ENCODE peak calls at places on chromosomes 11 and 22, in six cellular contexts. S is endothelial cell of umbilical vein, C is esophagus muscularis mucosa, K is GM12878, U is suprapubic skin, M is HCT116. O is an unnamed sample.

GRCh38 chr22:20781272-20781990 is 7.5 kb downstream of the SERPIND1 start:
- DNase-seq in S (no peak), C (no peak), K (no peak), U (no peak), M (no peak), O (no peak)

GRCh38 chr11:1943977-1944376 is 3.2 kb upstream of the MRPL23 start:
- DNase-seq in S (peak; percentile 24), C (no peak), K (no peak), U (peak; percentile 56), M (no peak), O (peak; percentile 43)

GRCh38 chr11:126415128-126415527 is 59.6 kb downstream of the ST3GAL4 start:
- DNase-seq in S (no peak), C (peak; percentile 97), K (no peak), U (peak; percentile 87), M (no peak), O (no peak)

GRCh38 chr11:4181780-4182721 is 87.5 kb downstream of the RRM1 start:
- DNase-seq in S (peak; percentile 54), C (peak; percentile 92), K (no peak), U (no peak), M (peak; percentile 57), O (peak; percentile 81)

GRCh38 chr11:131609921-131610320 is 239.5 kb downstream of the NTM start:
- DNase-seq in S (no peak), C (no peak), K (no peak), U (no peak), M (no peak), O (no peak)

GRCh38 chr22:20024225-20025087 is 3.5 kb downstream of the TANGO2 start:
- DNase-seq in S (no peak), C (no peak), K (no peak), U (peak; percentile 40), M (no peak), O (peak; percentile 71)

GRCh38 chr11:2444301-2445106 is at the start of the genes KCNQ1 and TRPM5:
- DNase-seq in S (no peak), C (no peak), K (no peak), U (peak; percentile 66), M (peak; percentile 24), O (peak; percentile 93)

GRCh38 chr11:32427616-32427934 is 7.8 kb downstream of the WT1 start:
- DNase-seq in S (no peak), C (no peak), K (no peak), U (no peak), M (no peak), O (no peak)

GRCh38 chr11:1499899-1500298 is 13.3 kb upstream of the MOB2 start:
- DNase-seq in S (no peak), C (no peak), K (no peak), U (peak; percentile 53), M (no peak), O (peak; percentile 33)

GRCh38 chr11:34072831-34073230 is 21.3 kb downstream of the CAPRIN1 start:
- DNase-seq in S (no peak), C (no peak), K (no peak), U (no peak), M (no peak), O (no peak)

GRCh38 chr11:119782673-119783072 is 53.7 kb upstream of the NECTIN1 start:
- DNase-seq in S (no peak), C (no peak), K (no peak), U (no peak), M (no peak), O (peak; percentile 31)

GRCh38 chr22:46070722-46071450 is 79.4 kb upstream of the PPARA start:
- DNase-seq in S (peak; percentile 57), C (no peak), K (no peak), U (no peak), M (no peak), O (peak; percentile 88)

GRCh38 chr11:19344661-19345518 is 104.1 kb upstream of the E2F8 start:
- DNase-seq in S (peak; percentile 43), C (no peak), K (no peak), U (no peak), M (no peak), O (peak; percentile 76)

GRCh38 chr11:10725114-10725906 is 25.7 kb upstream of the CTR9 start:
- DNase-seq in S (no peak), C (no peak), K (no peak), U (no peak), M (peak; percentile 79), O (no peak)

GRCh38 chr22:27613099-27614089 is 188.2 kb downstream of the MN1 start:
- DNase-seq in S (no peak), C (no peak), K (no peak), U (no peak), M (no peak), O (no peak)

GRCh38 chr22:37194750-37195149 is 6.7 kb upstream of the C1QTNF6 start:
- DNase-seq in S (no peak), C (no peak), K (no peak), U (peak; percentile 15), M (no peak), O (no peak)

GRCh38 chr11:126394036-126394435 is 38.5 kb downstream of the ST3GAL4 start:
- DNase-seq in S (no peak), C (no peak), K (no peak), U (no peak), M (no peak), O (no peak)

GRCh38 chr11:24496728-24497396 is at the start of gene LUZP2:
- DNase-seq in S (peak; percentile 42), C (no peak), K (no peak), U (no peak), M (no peak), O (peak; percentile 70)

GRCh38 chr11:19723572-19724342 is 11.1 kb downstream of the NAV2 start:
- DNase-seq in S (peak; percentile 72), C (no peak), K (no peak), U (no peak), M (peak; percentile 36), O (no peak)

GRCh38 chr11:86230921-86231320 is 13.6 kb upstream of the EED start:
- DNase-seq in S (no peak), C (no peak), K (no peak), U (no peak), M (no peak), O (no peak)

GRCh38 chr22:40678493-40679248 is 613 bp upstream of the MCHR1 start:
- DNase-seq in S (no peak), C (no peak), K (no peak), U (no peak), M (no peak), O (no peak)
- H3K4me3 ChIP-seq in S (no peak overlapping the region), C (peak overlapping the region; percentile 35), K (no peak overlapping the region), U (peak overlapping the region; percentile 35), M (no peak overlapping the region), O (no peak overlapping the region)

GRCh38 chr11:71396548-71397123 is 51.6 kb downstream of the DHCR7 start:
- DNase-seq in S (no peak), C (no peak), K (no peak), U (no peak), M (no peak), O (no peak)
- H3K27ac ChIP-seq in S (no peak overlapping the region), C (no peak overlapping the region), K (no peak overlapping the region), U (no peak overlapping the region), M (no peak overlapping the region), O (no peak overlapping the region)

GRCh38 chr11:64875369-64876225 is 2.8 kb downstream of the EHD1 start:
- DNase-seq in S (peak; percentile 20), C (no peak), K (no peak), U (no peak), M (no peak), O (peak; percentile 85)
- TF ChIP-seq POLR2AphosphoS5 in S (peak; percentile 15), C (peak; percentile 39), K (peak; percentile 68), U (no peak), M (no peak), O (peak; percentile 60)

DNA sequence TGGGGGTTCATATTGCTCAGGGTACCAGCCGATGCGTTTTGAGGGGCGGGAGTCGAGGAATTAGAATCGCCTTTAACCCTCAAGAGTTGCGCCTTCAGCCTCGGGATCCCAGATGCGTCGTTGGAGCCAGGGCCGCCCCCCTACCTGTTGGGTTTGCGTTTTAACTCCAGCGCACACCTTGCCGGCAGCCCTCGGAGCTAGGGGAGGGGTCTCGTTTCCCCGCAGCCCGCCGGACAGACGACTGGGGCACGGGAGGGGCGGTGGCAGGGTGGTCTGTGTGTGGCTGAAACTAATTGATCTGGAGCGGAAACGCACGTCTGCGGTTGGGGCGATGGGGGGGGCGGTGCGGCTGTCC is 3.4 kb upstream of the CCND1 start:
- DNase-seq in S (no peak), C (no peak), K (no peak), U (no peak), M (no peak), O (peak; percentile 67)
- H3K4me3 ChIP-seq in S (no peak overlapping the region), C (peak overlapping the region; percentile 52), K (no peak overlapping the region), U (peak overlapping the region; percentile 97), M (peak overlapping the region; percentile 96), O (peak overlapping the region; percentile 66)

GRCh38 chr11:35280727-35281126 is 138.6 kb downstream of the SLC1A2 start:
- DNase-seq in S (no peak), C (no peak), K (no peak), U (no peak), M (no peak), O (no peak)
- H3K27ac ChIP-seq in S (no peak overlapping the region), C (peak overlapping the region; percentile 69), K (no peak overlapping the region), U (peak overlapping the region; percentile 79), M (no peak overlapping the region), O (no peak overlapping the region)

DNA sequence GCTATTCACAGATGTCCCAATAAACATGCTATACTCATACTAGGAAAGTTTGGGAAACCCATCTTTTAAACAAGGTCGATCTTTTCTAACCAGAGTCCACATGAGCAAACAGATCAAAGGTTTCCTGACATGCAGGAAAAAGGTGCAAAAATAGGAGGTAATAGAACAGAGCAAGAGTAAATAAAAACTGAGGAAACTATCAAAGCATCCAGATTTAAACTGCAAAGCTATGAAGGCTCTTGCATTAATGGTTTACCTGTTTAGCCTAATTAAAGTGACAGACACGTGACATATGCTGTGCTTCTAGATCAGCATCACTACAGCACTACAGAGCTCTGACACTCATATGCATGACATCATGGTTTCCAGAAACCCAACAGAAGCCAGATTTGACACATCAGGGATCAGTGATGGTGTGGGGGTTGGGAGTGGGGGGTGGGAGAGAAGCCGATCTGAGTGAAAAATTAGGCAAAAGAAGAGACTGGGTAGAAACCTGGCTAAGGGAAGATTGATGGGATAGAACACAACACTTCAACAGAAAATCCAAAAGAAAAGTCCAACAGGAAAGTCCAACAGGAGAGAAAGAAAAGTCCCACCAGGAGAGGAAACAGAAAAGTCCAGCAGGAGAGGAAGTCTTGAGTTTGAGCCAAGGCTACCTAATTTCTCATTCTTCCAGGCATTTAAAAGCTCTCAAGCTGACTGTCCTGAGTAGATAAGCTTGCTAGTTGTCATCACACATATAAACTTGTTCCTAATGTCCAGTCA is 262.3 kb downstream of the SOX6 start:
- DNase-seq in S (no peak), C (no peak), K (no peak), U (no peak), M (no peak), O (no peak)
- TF ChIP-seq POLR2AphosphoS5 in S (no peak), C (no peak), K (no peak), U (no peak), M (no peak), O (no peak)